ENCODE peak calls at places on chromosomes 7 and 10, in five cellular contexts. One of them, this sample, is unnamed.

GRCh38 chr10:38007551-38007950 is 2.9 kb upstream of the ZNF33A start:
- DNase-seq in nephron progenitor cell: no peak
- DNase-seq in NCI-H460: no peak
- DNase-seq in naive B cell: no peak
- DNase-seq in B cell: no peak
- DNase-seq in this sample: no peak

GRCh38 chr10:16886032-16886431 is 68.8 kb upstream of the RSU1 start:
- DNase-seq in NCI-H460: no peak
- DNase-seq in nephron progenitor cell: no peak
- DNase-seq in naive B cell: no peak
- DNase-seq in B cell: no peak
- DNase-seq in this sample: no peak

GRCh38 chr10:113566888-113567287 is 14.0 kb downstream of the HABP2 start:
- DNase-seq in naive B cell: no peak
- DNase-seq in B cell: no peak
- DNase-seq in nephron progenitor cell: no peak
- DNase-seq in NCI-H460: no peak
- DNase-seq in this sample: no peak

GRCh38 chr7:141071260-141071854 is 2.5 kb upstream of the TMEM178B start:
- DNase-seq in nephron progenitor cell: peak; percentile 64
- DNase-seq in B cell: no peak
- DNase-seq in NCI-H460: peak; percentile 67
- DNase-seq in naive B cell: no peak
- DNase-seq in this sample: peak; percentile 4

GRCh38 chr10:102635377-102635776 is 8.9 kb upstream of the TRIM8 start:
- DNase-seq in B cell: no peak
- DNase-seq in NCI-H460: no peak
- DNase-seq in naive B cell: peak; percentile 31
- DNase-seq in nephron progenitor cell: no peak
- DNase-seq in this sample: no peak

GRCh38 chr10:43396928-43397624 is 11.9 kb downstream of the HNRNPF start:
- DNase-seq in B cell: peak; percentile 86
- DNase-seq in naive B cell: peak; percentile 88
- DNase-seq in nephron progenitor cell: peak; percentile 78
- DNase-seq in NCI-H460: peak; percentile 88
- DNase-seq in this sample: peak; percentile 76

GRCh38 chr10:31186225-31187010 is 132.6 kb upstream of the ZEB1 start:
- DNase-seq in B cell: no peak
- DNase-seq in nephron progenitor cell: no peak
- DNase-seq in naive B cell: no peak
- DNase-seq in NCI-H460: no peak
- DNase-seq in this sample: peak; percentile 7

GRCh38 chr7:149866139-149866785 is 7.5 kb upstream of the ATP6V0E2 start:
- DNase-seq in naive B cell: no peak
- DNase-seq in NCI-H460: no peak
- DNase-seq in nephron progenitor cell: no peak
- DNase-seq in B cell: no peak
- DNase-seq in this sample: no peak

GRCh38 chr7:19060870-19061269 is 56.6 kb downstream of the TWIST1 start:
- DNase-seq in B cell: no peak
- DNase-seq in NCI-H460: no peak
- DNase-seq in nephron progenitor cell: no peak
- DNase-seq in naive B cell: no peak
- DNase-seq in this sample: no peak

This sample was measured in HCT116.